ENCODE peak calls at places on chromosome 9, in ten cellular contexts. H, K, P, B, X, N, G, R, W and I are unnamed samples.

GRCh38 chr9:107137495-107138202 is 145.4 kb upstream of the RAD23B start:
- DNase-seq in W (no peak), N (no peak), H (peak), B (peak), R (no peak), P (peak), X (peak), K (no peak), G (peak), I (no peak)

GRCh38 chr9:130741831-130742449 is 48.4 kb downstream of the EXOSC2 start:
- DNase-seq in R (no peak), K (no peak), N (no peak), B (no peak), G (no peak), W (no peak), X (no peak), P (no peak), H (no peak), I (no peak)

GRCh38 chr9:12854218-12854617 is 79.4 kb downstream of the LURAP1L start:
- DNase-seq in K (no peak), B (no peak), X (no peak), R (no peak), W (no peak), G (no peak), P (no peak), H (no peak), N (no peak), I (no peak)

GRCh38 chr9:129490583-129491485 is 130.1 kb downstream of the C9orf50 start:
- DNase-seq in B (no peak), K (no peak), W (no peak), G (no peak), R (no peak), N (no peak), H (no peak), X (no peak), P (no peak), I (no peak)

GRCh38 chr9:131875828-131876485 is 136.1 kb upstream of the RAPGEF1 start:
- DNase-seq in P (no peak), G (peak), N (no peak), X (no peak), H (no peak), W (no peak), K (no peak), B (no peak), R (no peak), I (no peak)

GRCh38 chr9:113912816-113913215 is 36.7 kb downstream of the ZNF618 start:
- DNase-seq in H (no peak), R (no peak), P (no peak), K (no peak), N (no peak), X (no peak), W (no peak), G (peak), B (no peak), I (no peak)

GRCh38 chr9:121156263-121156731 is 45.4 kb downstream of the RAB14 start:
- DNase-seq in R (no peak), N (peak), H (peak), G (peak), B (no peak), P (no peak), W (no peak), K (no peak), X (no peak), I (no peak)

GRCh38 chr9:86246752-86247161 is 12.7 kb downstream of the C9orf153 start:
- DNase-seq in H (no peak), N (no peak), P (no peak), X (no peak), B (peak), W (no peak), R (peak), K (no peak), G (no peak), I (no peak)

GRCh38 chr9:79913867-79914266 is 342.1 kb downstream of the TLE4 start:
- DNase-seq in G (no peak), X (no peak), W (no peak), B (no peak), P (no peak), H (no peak), R (no peak), N (no peak), K (no peak), I (no peak)

GRCh38 chr9:78021692-78022091 is 9.9 kb downstream of the GNAQ start:
- DNase-seq in G (no peak), X (no peak), N (no peak), K (no peak), H (no peak), R (no peak), B (peak), W (no peak), P (no peak), I (no peak)

GRCh38 chr9:72205513-72205912 is 56.3 kb downstream of the GDA start:
- DNase-seq in H (no peak), R (no peak), N (no peak), B (no peak), G (no peak), P (no peak), X (no peak), K (no peak), W (no peak), I (no peak)

GRCh38 chr9:100098241-100098886 is 436 bp downstream of the ERP44 start:
- DNase-seq in N (peak), P (peak), G (peak), H (peak), W (peak), B (peak), K (peak), X (peak), R (peak), I (no peak)

GRCh38 chr9:133943036-133943780 is 48.9 kb downstream of the VAV2 start:
- DNase-seq in H (no peak), W (no peak), P (no peak), K (no peak), G (no peak), B (no peak), R (no peak), N (no peak), X (no peak), I (no peak)

GRCh38 chr9:126386088-126386487 is 59.5 kb downstream of the MVB12B start:
- DNase-seq in K (no peak), P (peak), R (peak), W (no peak), B (peak), H (no peak), X (no peak), N (peak), G (no peak), I (no peak)

GRCh38 chr9:5787220-5787619 is 45.7 kb downstream of the ERMP1 start:
- DNase-seq in N (no peak), W (no peak), B (no peak), X (no peak), G (no peak), K (no peak), R (no peak), P (no peak), H (no peak), I (no peak)